ENCODE peak calls at places on chromosomes 16 and 17, in four cellular contexts. J is PC-3, Q is breast epithelium, V is pancreas. H is an unnamed sample. For H3K4me1, the result is how much of the 10 kb centered on the place peaks cover.

GRCh38 chr17:32305049-32305448 is 36.9 kb downstream of the C17orf75 start:
- DNase-seq in Q (no peak), J (no peak), V (no peak), H (no peak)

GRCh38 chr17:17346428-17347233 is 43.5 kb downstream of the NT5M start:
- DNase-seq in J (no peak), V (no peak), Q (no peak), H (no peak)

GRCh38 chr17:48307814-48308411 is 122.1 kb downstream of the SKAP1 start:
- DNase-seq in J (peak), V (peak), Q (no peak), H (peak)

GRCh38 chr16:85913688-85914422 is 14.9 kb downstream of the IRF8 start:
- DNase-seq in V (no peak), Q (no peak), J (no peak), H (no peak)

GRCh38 chr16:77759821-77760220 is 28.5 kb upstream of the VAT1L start:
- DNase-seq in J (no peak), V (no peak), Q (no peak), H (no peak)

GRCh38 chr17:9226794-9227135 is 205.5 kb downstream of the NTN1 start:
- DNase-seq in V (no peak), J (no peak), Q (no peak), H (no peak)

GRCh38 chr16:68284847-68285246 is 20.5 kb downstream of the SLC7A6 start:
- DNase-seq in J (no peak), V (no peak), Q (no peak), H (peak)

GRCh38 chr17:29572691-29573557 is 4.4 kb downstream of the TP53I13 start:
- DNase-seq in Q (no peak), J (no peak), V (peak), H (peak)

GRCh38 chr17:80477647-80478478 is 1.5 kb upstream of the NPTX1 start:
- DNase-seq in J (no peak), Q (no peak), V (no peak), H (no peak)

GRCh38 chr17:18184143-18185007 is 747 bp downstream of the ALKBH5 start:
- DNase-seq in V (peak), J (peak), Q (peak), H (peak)

GRCh38 chr17:9676742-9677387 is 31.5 kb downstream of the USP43 start:
- DNase-seq in J (peak), V (peak), Q (no peak), H (no peak)

GRCh38 chr17:46719889-46720288 is 98.6 kb downstream of the WNT3 start:
- DNase-seq in J (no peak), Q (no peak), V (no peak), H (no peak)

GRCh38 chr17:68127914-68128313 is 92.4 kb downstream of the KPNA2 start:
- DNase-seq in Q (no peak), J (no peak), V (no peak), H (no peak)

GRCh38 chr17:56602292-56603130 is 9.0 kb downstream of the NOG start:
- DNase-seq in V (no peak), J (no peak), Q (no peak), H (no peak)

GRCh38 chr17:82045916-82046484 is 5.6 kb downstream of the RFNG start:
- DNase-seq in V (no peak), J (no peak), Q (no peak), H (no peak)

GRCh38 chr17:1107777-1108559 is 71.8 kb downstream of the ABR start:
- DNase-seq in J (no peak), Q (no peak), V (no peak), H (peak)

GRCh38 chr17:76546556-76547182 is 6.8 kb downstream of the PRCD start:
- DNase-seq in V (no peak), J (peak), Q (no peak), H (no peak)

GRCh38 chr16:35319536-35320192 is 1860.3 kb downstream of the TP53TG3F start:
- DNase-seq in V (no peak), J (no peak), Q (no peak), H (no peak)

GRCh38 chr17:37146578-37147119 is 197.9 kb downstream of the AATF start:
- DNase-seq in V (no peak), Q (no peak), J (no peak), H (no peak)

GRCh38 chr17:9529033-9529748 is 46.4 kb downstream of the STX8 start:
- DNase-seq in Q (no peak), J (peak), V (no peak), H (no peak)

GRCh38 chr16:234468-235305 is at the start of gene FAM234A:
- DNase-seq in Q (peak), V (peak), J (peak), H (peak)

GRCh38 chr17:48612456-48612853 is 1.6 kb upstream of the HOXB7 start:
- DNase-seq in J (no peak), V (no peak), Q (no peak), H (no peak)

GRCh38 chr17:61436995-61437704 is 15.1 kb upstream of the TBX4 start:
- DNase-seq in J (no peak), Q (no peak), V (no peak), H (no peak)

GRCh38 chr16:65744401-65744800 is 622.1 kb upstream of the CDH5 start:
- DNase-seq in V (no peak), J (no peak), Q (no peak), H (no peak)

GRCh38 chr16:67917140-67917851 is 14.4 kb downstream of the CTRL start:
- DNase-seq in J (no peak), Q (no peak), V (no peak), H (no peak)

GRCh38 chr17:49157784-49158183 is 25.2 kb downstream of the B4GALNT2 start:
- DNase-seq in J (peak), Q (no peak), V (no peak), H (no peak)

GRCh38 chr16:2148714-2149629 is 547 bp downstream of the RAB26 start:
- DNase-seq in V (peak), J (peak), Q (no peak), H (no peak)

GRCh38 chr16:31377210-31377903 is 15.8 kb upstream of the ITGAD start:
- DNase-seq in J (no peak), V (peak), Q (no peak), H (no peak)

GRCh38 chr16:47990676-47991075 is 165.1 kb downstream of the ABCC12 start:
- DNase-seq in V (no peak), J (no peak), Q (no peak), H (no peak)

GRCh38 chr17:48194097-48194550 is 86.6 kb downstream of the SNX11 start:
- DNase-seq in V (no peak), Q (no peak), J (peak), H (no peak)

GRCh38 chr17:80856863-80857488 is 134.7 kb upstream of the CHMP6 start:
- DNase-seq in V (no peak), J (no peak), Q (no peak), H (peak)

GRCh38 chr17:57892820-57893595 is 43.2 kb upstream of the MRPS23 start:
- DNase-seq in Q (peak), J (peak), V (peak), H (peak)

GRCh38 chr17:64320613-64321553 is 57.8 kb upstream of the TEX2 start:
- DNase-seq in V (peak), Q (peak), J (peak), H (peak)

GRCh38 chr17:77598241-77598620 is 360.3 kb upstream of the TNRC6C start:
- DNase-seq in Q (no peak), J (no peak), V (no peak), H (no peak)

DNA sequence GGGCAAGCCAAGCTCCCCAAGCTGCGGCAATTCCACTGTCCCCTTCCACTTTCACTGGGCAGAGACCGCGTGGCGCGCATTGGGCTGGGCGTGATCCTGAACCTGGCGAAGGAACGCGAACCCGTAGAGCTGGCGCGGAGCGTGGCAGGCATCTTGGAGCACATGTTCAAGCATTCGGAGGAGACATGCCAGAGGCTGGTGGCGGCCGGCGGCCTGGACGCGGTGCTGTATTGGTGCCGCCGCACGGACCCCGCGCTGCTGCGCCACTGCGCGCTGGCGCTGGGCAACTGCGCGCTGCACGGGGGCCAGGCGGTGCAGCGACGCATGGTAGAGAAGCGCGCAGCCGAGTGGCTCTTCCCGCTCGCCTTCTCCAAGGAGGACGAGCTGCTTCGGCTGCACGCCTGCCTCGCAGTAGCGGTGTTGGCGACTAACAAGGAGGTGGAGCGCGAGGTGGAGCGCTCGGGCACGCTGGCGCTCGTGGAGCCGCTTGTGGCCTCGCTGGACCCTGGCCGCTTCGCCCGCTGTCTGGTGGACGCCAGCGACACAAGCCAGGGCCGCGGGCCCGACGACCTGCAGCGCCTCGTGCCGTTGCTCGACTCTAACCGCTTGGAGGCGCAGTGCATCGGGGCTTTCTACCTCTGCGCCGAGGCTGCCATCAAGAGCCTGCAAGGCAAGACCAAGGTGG is 9.8 kb downstream of the SARM1 start:
- DNase-seq in Q (no peak), V (no peak), J (no peak), H (peak)
- TF ChIP-seq CTCF in Q (no peak), V (no peak), J (no peak), H (peak)

GRCh38 chr17:40533896-40534295 is 31.4 kb downstream of the CCR7 start:
- DNase-seq in J (peak), V (no peak), Q (no peak), H (no peak)

GRCh38 chr17:40535924-40536717 is 29.2 kb downstream of the CCR7 start:
- DNase-seq in V (no peak), J (no peak), Q (no peak), H (no peak)

GRCh38 chr17:40536731-40537171 is 28.5 kb downstream of the CCR7 start:
- DNase-seq in V (no peak), Q (peak), J (no peak), H (no peak)

GRCh38 chr17:40534431-40535189 is 30.7 kb downstream of the CCR7 start:
- DNase-seq in V (no peak), Q (no peak), J (no peak), H (peak)

DNA sequence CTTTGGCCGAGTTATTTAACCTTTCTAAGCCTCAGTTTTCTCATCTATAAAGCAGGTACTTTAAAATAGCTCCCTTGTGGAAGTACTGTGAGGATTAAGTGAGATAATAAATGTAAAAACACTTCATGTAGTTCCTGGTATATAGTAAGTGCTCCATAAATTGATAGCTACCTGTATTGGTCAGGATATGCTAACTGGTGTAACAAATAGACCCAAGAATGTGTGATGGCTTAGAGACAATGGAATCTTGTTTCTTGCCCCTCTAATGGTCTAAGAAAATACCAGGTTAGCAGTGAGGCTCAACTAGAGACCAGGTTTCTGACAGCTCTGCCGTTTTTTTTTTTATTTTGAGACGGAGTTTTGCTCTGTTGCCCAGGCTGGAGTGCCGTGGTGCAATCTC is 29.8 kb downstream of the CCR7 start:
- DNase-seq in V (no peak), Q (no peak), J (no peak), H (no peak)
- H3K4me1 ChIP-seq in V (under half), Q (under half), J (under half), H (under half)

DNA sequence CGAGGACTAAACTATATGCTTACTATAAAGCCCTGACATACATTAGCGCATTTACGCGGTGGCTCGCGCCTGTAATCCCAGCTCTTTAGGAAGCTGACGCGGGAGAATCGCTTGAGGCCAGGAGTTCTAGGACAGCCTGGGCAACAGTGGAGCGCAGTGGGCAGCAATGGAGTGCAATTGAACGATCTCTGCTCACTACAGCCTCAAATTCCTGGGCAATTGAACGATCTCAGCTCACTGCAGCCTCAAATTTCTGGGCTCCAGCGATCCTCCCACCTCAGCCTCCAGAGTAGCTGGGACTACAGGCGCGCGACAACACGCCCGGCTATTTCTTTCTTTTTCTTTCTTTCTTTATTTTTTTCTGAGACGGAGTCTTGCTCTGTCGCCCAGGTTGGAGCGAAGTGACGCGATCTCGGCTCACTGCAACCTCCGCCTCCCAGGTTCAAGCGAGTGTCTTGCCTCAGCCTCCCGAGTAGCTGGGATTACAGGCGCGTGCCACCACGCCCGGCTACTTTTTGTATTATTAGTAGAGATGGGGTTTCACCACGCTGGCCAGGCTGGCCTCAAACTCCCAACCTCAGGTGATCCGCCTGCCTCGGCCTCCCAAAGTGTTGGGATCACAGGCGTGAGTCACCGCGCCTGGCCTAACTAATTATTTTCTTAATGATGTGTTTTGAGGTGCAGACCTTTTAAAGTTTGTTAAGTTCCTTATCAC is 506 bp upstream of the COG7 start:
- DNase-seq in V (no peak), J (no peak), Q (no peak), H (no peak)
- TF ChIP-seq CTCF in V (no peak), J (no peak), Q (no peak), H (no peak)

GRCh38 chr17:15965510-15965909 is 20.6 kb downstream of the ADORA2B start:
- DNase-seq in J (no peak), Q (no peak), V (no peak), H (no peak)
- H3K4me1 ChIP-seq in J (half or more), Q (under half), V (under half), H (under half)

GRCh38 chr17:6936370-6937028 is 59.4 kb upstream of the ALOX12 start:
- DNase-seq in Q (no peak), V (no peak), J (no peak), H (peak)
- TF ChIP-seq CTCF in Q (no peak), V (no peak), J (no peak), H (no peak)

GRCh38 chr17:75404223-75404738 is 1.2 kb downstream of the GRB2 start:
- DNase-seq in V (peak), Q (no peak), J (peak), H (peak)

GRCh38 chr17:75400326-75400939 is 5.0 kb downstream of the GRB2 start:
- DNase-seq in V (peak), J (no peak), Q (no peak), H (peak)

GRCh38 chr17:75404739-75405364 is 626 bp downstream of the GRB2 start:
- DNase-seq in Q (peak), V (peak), J (peak), H (peak)

GRCh38 chr17:75405365-75406221 is at the start of gene GRB2:
- DNase-seq in V (peak), J (peak), Q (peak), H (peak)

GRCh38 chr17:75402038-75402437 is 3.4 kb downstream of the GRB2 start:
- DNase-seq in V (no peak), Q (no peak), J (no peak), H (no peak)
- H3K4me1 ChIP-seq in V (under half), Q (under half), J (under half), H (under half)

H was measured in Peyer's patch.